ENCODE peak calls at places on chromosomes 4 and X, in four cellular contexts. O, B, K and D are unnamed samples.

GRCh38 chr4:133148690-133149363 is at the start of gene PCDH10:
- DNase-seq in O (peak; percentile 80), B (peak; percentile 54), K (no peak), D (peak; percentile 92)

GRCh38 chrX:119389854-119390501 is 9.2 kb upstream of the SLC25A43 start:
- DNase-seq in O (no peak), B (no peak), K (no peak), D (peak; percentile 64)

GRCh38 chr4:184384056-184384809 is 90.1 kb downstream of the IRF2 start:
- DNase-seq in O (peak; percentile 80), B (no peak), K (no peak), D (no peak)

GRCh38 chr4:66625480-66625879 is 919.8 kb downstream of the CENPC start:
- DNase-seq in O (no peak), B (no peak), K (no peak), D (no peak)

GRCh38 chr4:57139783-57140182 is 29.6 kb upstream of the IGFBP7 start:
- DNase-seq in O (no peak), B (no peak), K (no peak), D (no peak)

GRCh38 chr4:151356510-151356909 is 31.1 kb upstream of the SH3D19 start:
- DNase-seq in O (no peak), B (no peak), K (no peak), D (no peak)

GRCh38 chr4:29033703-29034102 is 1686.5 kb upstream of the PCDH7 start:
- DNase-seq in O (no peak), B (no peak), K (no peak), D (no peak)

GRCh38 chr4:25702848-25703247 is 47.2 kb downstream of the SLC34A2 start:
- DNase-seq in O (no peak), B (no peak), K (no peak), D (no peak)

GRCh38 chr4:129808242-129808641 is 712.3 kb downstream of the C4orf33 start:
- DNase-seq in O (no peak), B (no peak), K (no peak), D (no peak)

GRCh38 chr4:73248821-73249220 is 9.8 kb downstream of the ANKRD17 start:
- DNase-seq in O (no peak), B (no peak), K (no peak), D (no peak)

GRCh38 chr4:85686398-85686797 is 211.4 kb downstream of the ARHGAP24 start:
- DNase-seq in O (no peak), B (no peak), K (no peak), D (no peak)

GRCh38 chr4:168723569-168723968 is 226.7 kb downstream of the PALLD start:
- DNase-seq in O (no peak), B (no peak), K (no peak), D (no peak)

GRCh38 chr4:176444741-176445140 is 125.0 kb downstream of the SPCS3 start:
- DNase-seq in O (no peak), B (no peak), K (no peak), D (no peak)

GRCh38 chr4:32216502-32216901 is 1496.3 kb downstream of the PCDH7 start:
- DNase-seq in O (no peak), B (no peak), K (no peak), D (no peak)

GRCh38 chr4:3317011-3317655 is 24.3 kb downstream of the RGS12 start:
- DNase-seq in O (peak; percentile 69), B (no peak), K (no peak), D (no peak)

GRCh38 chr4:14646831-14647230 is 355.4 kb upstream of the CPEB2 start:
- DNase-seq in O (no peak), B (no peak), K (no peak), D (no peak)

GRCh38 chr4:72442715-72443114 is 126.3 kb downstream of the ADAMTS3 start:
- DNase-seq in O (no peak), B (no peak), K (no peak), D (no peak)

GRCh38 chr4:139085141-139085540 is 69.6 kb downstream of the NOCT start:
- DNase-seq in O (no peak), B (no peak), K (no peak), D (no peak)
- H3K4me3 ChIP-seq in O (no peak overlapping the region), B (peak overlapping the region; percentile 71), K (no peak overlapping the region), D (no peak overlapping the region)

GRCh38 chrX:19677121-19677520 is 161.8 kb upstream of the MAP3K15 start:
- DNase-seq in O (no peak), B (no peak), K (no peak), D (peak; percentile 9)
- H3K27me3 ChIP-seq in O (no peaks in the 10 kb centered on the region), B (no peaks in the 10 kb centered on the region), K (no peaks in the 10 kb centered on the region), D (no peaks in the 10 kb centered on the region)

DNA sequence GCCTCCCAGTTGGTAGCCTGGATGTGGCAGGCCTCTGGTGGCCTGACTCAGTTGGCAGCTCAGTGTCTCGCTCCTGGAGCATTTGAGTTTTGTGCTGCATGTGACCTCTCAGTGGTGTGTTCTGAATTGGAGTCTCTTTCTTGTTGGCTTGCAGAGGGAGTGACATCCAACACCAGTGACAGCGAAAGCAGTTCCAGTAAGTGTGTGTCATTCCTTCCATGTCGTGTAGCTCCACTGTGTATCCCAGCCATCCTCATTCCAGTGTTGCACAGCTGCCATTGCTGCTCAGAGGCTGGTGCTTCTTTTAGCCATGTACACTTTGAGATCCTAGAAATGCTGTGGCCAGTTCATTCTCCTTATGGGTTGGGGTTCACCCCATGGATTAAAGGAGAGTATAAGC is 52.4 kb downstream of the DLG3 start:
- DNase-seq in O (no peak), B (no peak), K (no peak), D (no peak)
- H3K36me3 ChIP-seq in O (peaks cover 82% of the 10 kb centered on the region), B (no peaks in the 10 kb centered on the region), K (peaks cover 2% of the 10 kb centered on the region), D (peaks cover 46% of the 10 kb centered on the region)

GRCh38 chrX:7108995-7109634 is 38.4 kb upstream of the STS start:
- DNase-seq in O (no peak), B (no peak), K (no peak), D (no peak)
- H3K4me3 ChIP-seq in O (no peak overlapping the region), B (no peak overlapping the region), K (no peak overlapping the region), D (no peak overlapping the region)

GRCh38 chr4:107823870-107824366 is 814 bp upstream of the SGMS2 start:
- DNase-seq in O (no peak), B (no peak), K (no peak), D (peak; percentile 51)

GRCh38 chr4:107828315-107828714 is 3.6 kb downstream of the SGMS2 start:
- DNase-seq in O (no peak), B (no peak), K (no peak), D (no peak)

GRCh38 chr4:107825072-107825789 is 499 bp downstream of the SGMS2 start:
- DNase-seq in O (no peak), B (peak; percentile 58), K (no peak), D (peak; percentile 78)

GRCh38 chr4:107826427-107826980 is 1.8 kb downstream of the SGMS2 start:
- DNase-seq in O (no peak), B (no peak), K (no peak), D (no peak)

GRCh38 chr4:107824367-107825071 is at the start of gene SGMS2:
- DNase-seq in O (peak; percentile 90), B (peak; percentile 87), K (peak; percentile 7), D (peak; percentile 76)
- H3K27me3 ChIP-seq in O (peaks cover 6% of the 10 kb centered on the region), B (peaks cover 4% of the 10 kb centered on the region), K (peaks cover 4% of the 10 kb centered on the region), D (peaks cover 80% of the 10 kb centered on the region)